ENCODE peak calls at places on chromosome 7, in ten cellular contexts. P, E, M, C, K, I, S, O, F and V are unnamed samples.

GRCh38 chr7:130384841-130385599 is 4.7 kb downstream of the CPA1 start:
- DNase-seq in I (no peak), C (no peak), O (no peak), E (no peak), S (no peak), F (no peak), P (no peak), M (no peak), K (no peak), V (no peak)

GRCh38 chr7:128459394-128459878 is 3.8 kb downstream of the HILPDA start:
- DNase-seq in O (peak), C (peak), I (peak), S (peak), F (peak), K (peak), E (peak), M (no peak), P (peak), V (peak)

GRCh38 chr7:124550036-124550435 is 215.6 kb downstream of the GPR37 start:
- DNase-seq in C (peak), P (no peak), S (no peak), K (no peak), M (no peak), I (peak), F (no peak), O (no peak), E (no peak), V (no peak)

GRCh38 chr7:151745090-151745638 is 131.8 kb downstream of the PRKAG2 start:
- DNase-seq in C (peak), I (no peak), F (no peak), P (peak), E (peak), S (peak), K (no peak), M (no peak), O (peak), V (peak)

GRCh38 chr7:116969371-116969902 is 16.1 kb downstream of the ST7 start:
- DNase-seq in P (no peak), E (no peak), I (no peak), K (no peak), M (no peak), F (no peak), C (no peak), O (no peak), S (no peak), V (no peak)

GRCh38 chr7:85887133-85887532 is 700.3 kb upstream of the SEMA3D start:
- DNase-seq in F (no peak), S (no peak), I (no peak), E (no peak), K (no peak), C (no peak), M (no peak), O (no peak), P (no peak), V (no peak)

GRCh38 chr7:29442146-29442545 is 121.5 kb upstream of the PRR15 start:
- DNase-seq in O (no peak), E (no peak), K (no peak), I (no peak), C (peak), P (no peak), S (peak), F (no peak), M (no peak), V (no peak)

GRCh38 chr7:38070718-38071117 is 107.3 kb upstream of the STARD3NL start:
- DNase-seq in S (peak), F (no peak), K (no peak), I (peak), P (peak), M (no peak), O (no peak), E (no peak), C (peak), V (no peak)

GRCh38 chr7:149799397-149800168 is 26.2 kb upstream of the ZNF467 start:
- DNase-seq in S (no peak), P (no peak), F (peak), E (no peak), C (no peak), I (peak), M (no peak), O (no peak), K (peak), V (peak)

GRCh38 chr7:6409091-6409490 is 38.7 kb downstream of the DAGLB start:
- DNase-seq in S (no peak), O (no peak), F (no peak), I (no peak), P (no peak), M (no peak), K (no peak), E (no peak), C (no peak), V (no peak)

GRCh38 chr7:31398815-31399214 is 58.3 kb upstream of the NEUROD6 start:
- DNase-seq in S (no peak), F (no peak), C (no peak), K (no peak), O (no peak), P (no peak), M (no peak), E (no peak), I (no peak), V (no peak)

GRCh38 chr7:142482899-142483658 is 225.2 kb upstream of the PRSS58 start:
- DNase-seq in I (peak), F (peak), E (no peak), O (peak), K (peak), M (no peak), S (peak), C (peak), P (peak), V (peak)

GRCh38 chr7:85074-85945 is 107.1 kb upstream of the FAM20C start:
- DNase-seq in M (no peak), I (no peak), E (no peak), P (peak), O (no peak), C (peak), F (no peak), S (no peak), K (no peak), V (peak)

GRCh38 chr7:98624846-98625420 is 7.8 kb downstream of the NPTX2 start:
- DNase-seq in K (no peak), P (no peak), I (no peak), M (no peak), E (no peak), C (no peak), O (no peak), S (no peak), F (no peak), V (no peak)

GRCh38 chr7:131604841-131605279 is 48.4 kb upstream of the PODXL start:
- DNase-seq in O (no peak), C (peak), M (no peak), I (peak), P (peak), E (no peak), F (no peak), S (no peak), K (no peak), V (no peak)

GRCh38 chr7:157691521-157692155 is 354.8 kb downstream of the DNAJB6 start:
- DNase-seq in S (no peak), E (no peak), P (no peak), O (no peak), K (no peak), F (no peak), M (no peak), C (no peak), I (no peak), V (no peak)

GRCh38 chr7:14850039-14850438 is 52.5 kb downstream of the DGKB start:
- DNase-seq in M (no peak), S (peak), P (no peak), I (no peak), F (no peak), E (no peak), C (peak), K (no peak), O (no peak), V (no peak)